ENCODE peak calls at places on chromosomes 7 and 10, in nine cellular contexts. J, Q, F, H, B, G, A, E and C are unnamed samples.

GRCh38 chr7:96786261-96786997 is 76.8 kb upstream of the SEM1 start:
- DNase-seq in J (peak), Q (no peak), F (no peak), H (no peak), B (no peak), G (no peak), A (no peak), E (no peak), C (no peak)

GRCh38 chr7:64997927-64998391 is 7.1 kb upstream of the ZNF117 start:
- DNase-seq in J (peak), Q (no peak), F (no peak), H (no peak), B (no peak), G (no peak), A (no peak), E (no peak), C (no peak)

GRCh38 chr7:94540428-94540827 is 30.8 kb downstream of the CASD1 start:
- DNase-seq in J (no peak), Q (no peak), F (no peak), H (no peak), B (no peak), G (no peak), A (no peak), E (no peak), C (no peak)

GRCh38 chr7:1475393-1475792 is 16.1 kb upstream of the MICALL2 start:
- DNase-seq in J (no peak), Q (no peak), F (no peak), H (no peak), B (no peak), G (no peak), A (no peak), E (no peak), C (no peak)

GRCh38 chr7:104940023-104940710 is 73.8 kb upstream of the KMT2E start:
- DNase-seq in J (no peak), Q (no peak), F (no peak), H (no peak), B (no peak), G (no peak), A (peak), E (no peak), C (no peak)

GRCh38 chr10:28295346-28295745 is 7.5 kb downstream of the MPP7 start:
- DNase-seq in J (no peak), Q (no peak), F (no peak), H (no peak), B (no peak), G (no peak), A (no peak), E (no peak), C (no peak)

GRCh38 chr7:52897708-52898107 is 137.7 kb upstream of the POM121L12 start:
- DNase-seq in J (no peak), Q (no peak), F (no peak), H (no peak), B (no peak), G (no peak), A (no peak), E (no peak), C (no peak)

GRCh38 chr7:139108256-139109187 is 998 bp downstream of the ZC3HAV1 start:
- DNase-seq in J (peak), Q (no peak), F (peak), H (no peak), B (no peak), G (peak), A (peak), E (no peak), C (no peak)

GRCh38 chr10:48384699-48384982 is 78.2 kb downstream of the MAPK8 start:
- DNase-seq in J (no peak), Q (no peak), F (no peak), H (no peak), B (no peak), G (no peak), A (no peak), E (no peak), C (no peak)

GRCh38 chr7:116665447-116665996 is 6.5 kb upstream of the MET start:
- DNase-seq in J (no peak), Q (no peak), F (no peak), H (no peak), B (no peak), G (no peak), A (no peak), E (no peak), C (no peak)

GRCh38 chr10:76285012-76285411 is 853.6 kb downstream of the LRMDA start:
- DNase-seq in J (no peak), Q (peak), F (no peak), H (no peak), B (no peak), G (no peak), A (no peak), E (no peak), C (no peak)

GRCh38 chr10:14617850-14618249 is 156.8 kb downstream of the FAM107B start:
- DNase-seq in J (no peak), Q (no peak), F (no peak), H (no peak), B (no peak), G (no peak), A (no peak), E (no peak), C (no peak)

GRCh38 chr10:131249238-131249956 is 62.1 kb downstream of the TCERG1L start:
- DNase-seq in J (no peak), Q (no peak), F (no peak), H (no peak), B (no peak), G (no peak), A (peak), E (no peak), C (no peak)

GRCh38 chr10:120103957-120104560 is 211.5 kb downstream of the SEC23IP start:
- DNase-seq in J (no peak), Q (no peak), F (no peak), H (no peak), B (no peak), G (no peak), A (no peak), E (no peak), C (no peak)